ENCODE peak calls at places on chromosome 3, in eight cellular contexts. One of them, this sample, is unnamed.

GRCh38 chr3:127022849-127023248 is 39.9 kb downstream of the PLXNA1 start:
- DNase-seq in NCI-H1092: no peak
- DNase-seq in cardiac fibroblast: no peak
- DNase-seq in skeletal muscle cell: no peak
- DNase-seq in NCI-H2029: no peak
- DNase-seq in RPMI8226: no peak
- DNase-seq in activated CD8-positive, alpha-beta T cell treated with anti-CD3 and anti-CD28 coated beads, Interleukin-2, amount 10 ng/mL, durations not matched to agents 7 days and 5 days: no peak
- DNase-seq in activated CD4-positive, alpha-beta T cell treated with anti-CD3 and anti-CD28 coated beads, Interleukin-2, amount 50 U/mL, for 24 hours: no peak
- DNase-seq in this sample: no peak

GRCh38 chr3:168051579-168052183 is 44.0 kb downstream of the GOLIM4 start:
- DNase-seq in NCI-H1092: no peak
- DNase-seq in cardiac fibroblast: peak; percentile 54
- DNase-seq in skeletal muscle cell: peak; percentile 41
- DNase-seq in NCI-H2029: no peak
- DNase-seq in RPMI8226: no peak
- DNase-seq in activated CD8-positive, alpha-beta T cell treated with anti-CD3 and anti-CD28 coated beads, Interleukin-2, amount 10 ng/mL, durations not matched to agents 7 days and 5 days: no peak
- DNase-seq in activated CD4-positive, alpha-beta T cell treated with anti-CD3 and anti-CD28 coated beads, Interleukin-2, amount 50 U/mL, for 24 hours: no peak
- DNase-seq in this sample: peak; percentile 19

GRCh38 chr3:23800731-23801130 is 5.0 kb upstream of the UBE2E1 start:
- DNase-seq in NCI-H1092: no peak
- DNase-seq in cardiac fibroblast: peak; percentile 53
- DNase-seq in skeletal muscle cell: no peak
- DNase-seq in NCI-H2029: no peak
- DNase-seq in RPMI8226: peak; percentile 8
- DNase-seq in activated CD8-positive, alpha-beta T cell treated with anti-CD3 and anti-CD28 coated beads, Interleukin-2, amount 10 ng/mL, durations not matched to agents 7 days and 5 days: no peak
- DNase-seq in activated CD4-positive, alpha-beta T cell treated with anti-CD3 and anti-CD28 coated beads, Interleukin-2, amount 50 U/mL, for 24 hours: no peak
- DNase-seq in this sample: peak; percentile 26

GRCh38 chr3:191143224-191143623 is 55.8 kb upstream of the OSTN start:
- DNase-seq in NCI-H1092: no peak
- DNase-seq in cardiac fibroblast: peak; percentile 25
- DNase-seq in skeletal muscle cell: no peak
- DNase-seq in NCI-H2029: no peak
- DNase-seq in RPMI8226: no peak
- DNase-seq in activated CD8-positive, alpha-beta T cell treated with anti-CD3 and anti-CD28 coated beads, Interleukin-2, amount 10 ng/mL, durations not matched to agents 7 days and 5 days: no peak
- DNase-seq in activated CD4-positive, alpha-beta T cell treated with anti-CD3 and anti-CD28 coated beads, Interleukin-2, amount 50 U/mL, for 24 hours: no peak
- DNase-seq in this sample: no peak

GRCh38 chr3:71444028-71444860 is 139.3 kb downstream of the FOXP1 start:
- DNase-seq in NCI-H1092: no peak
- DNase-seq in cardiac fibroblast: peak; percentile 56
- DNase-seq in skeletal muscle cell: peak; percentile 31
- DNase-seq in NCI-H2029: no peak
- DNase-seq in RPMI8226: peak; percentile 55
- DNase-seq in activated CD8-positive, alpha-beta T cell treated with anti-CD3 and anti-CD28 coated beads, Interleukin-2, amount 10 ng/mL, durations not matched to agents 7 days and 5 days: peak; percentile 88
- DNase-seq in activated CD4-positive, alpha-beta T cell treated with anti-CD3 and anti-CD28 coated beads, Interleukin-2, amount 50 U/mL, for 24 hours: no peak
- DNase-seq in this sample: peak; percentile 65

GRCh38 chr3:29478671-29479070 is 197.8 kb downstream of the RBMS3 start:
- DNase-seq in NCI-H1092: no peak
- DNase-seq in cardiac fibroblast: no peak
- DNase-seq in skeletal muscle cell: no peak
- DNase-seq in NCI-H2029: no peak
- DNase-seq in RPMI8226: no peak
- DNase-seq in activated CD8-positive, alpha-beta T cell treated with anti-CD3 and anti-CD28 coated beads, Interleukin-2, amount 10 ng/mL, durations not matched to agents 7 days and 5 days: no peak
- DNase-seq in activated CD4-positive, alpha-beta T cell treated with anti-CD3 and anti-CD28 coated beads, Interleukin-2, amount 50 U/mL, for 24 hours: no peak
- DNase-seq in this sample: peak; percentile 24

GRCh38 chr3:49469037-49469875 is 811 bp upstream of the DAG1 start:
- DNase-seq in NCI-H1092: no peak
- DNase-seq in cardiac fibroblast: peak; percentile 85
- DNase-seq in skeletal muscle cell: no peak
- DNase-seq in NCI-H2029: peak; percentile 56
- DNase-seq in RPMI8226: no peak
- DNase-seq in activated CD8-positive, alpha-beta T cell treated with anti-CD3 and anti-CD28 coated beads, Interleukin-2, amount 10 ng/mL, durations not matched to agents 7 days and 5 days: no peak
- DNase-seq in activated CD4-positive, alpha-beta T cell treated with anti-CD3 and anti-CD28 coated beads, Interleukin-2, amount 50 U/mL, for 24 hours: no peak
- DNase-seq in this sample: peak; percentile 84

GRCh38 chr3:185766645-185767323 is 58.1 kb downstream of the IGF2BP2 start:
- DNase-seq in NCI-H1092: no peak
- DNase-seq in cardiac fibroblast: no peak
- DNase-seq in skeletal muscle cell: no peak
- DNase-seq in NCI-H2029: no peak
- DNase-seq in RPMI8226: no peak
- DNase-seq in activated CD8-positive, alpha-beta T cell treated with anti-CD3 and anti-CD28 coated beads, Interleukin-2, amount 10 ng/mL, durations not matched to agents 7 days and 5 days: no peak
- DNase-seq in activated CD4-positive, alpha-beta T cell treated with anti-CD3 and anti-CD28 coated beads, Interleukin-2, amount 50 U/mL, for 24 hours: no peak
- DNase-seq in this sample: no peak

GRCh38 chr3:42495393-42495792 is 7.0 kb upstream of the VIPR1 start:
- DNase-seq in NCI-H1092: no peak
- DNase-seq in cardiac fibroblast: no peak
- DNase-seq in skeletal muscle cell: no peak
- DNase-seq in NCI-H2029: no peak
- DNase-seq in RPMI8226: no peak
- DNase-seq in activated CD8-positive, alpha-beta T cell treated with anti-CD3 and anti-CD28 coated beads, Interleukin-2, amount 10 ng/mL, durations not matched to agents 7 days and 5 days: peak; percentile 10
- DNase-seq in activated CD4-positive, alpha-beta T cell treated with anti-CD3 and anti-CD28 coated beads, Interleukin-2, amount 50 U/mL, for 24 hours: no peak
- DNase-seq in this sample: no peak

GRCh38 chr3:184593923-184594303 is 32.3 kb downstream of the EPHB3 start:
- DNase-seq in NCI-H1092: no peak
- DNase-seq in cardiac fibroblast: no peak
- DNase-seq in skeletal muscle cell: no peak
- DNase-seq in NCI-H2029: no peak
- DNase-seq in RPMI8226: no peak
- DNase-seq in activated CD8-positive, alpha-beta T cell treated with anti-CD3 and anti-CD28 coated beads, Interleukin-2, amount 10 ng/mL, durations not matched to agents 7 days and 5 days: no peak
- DNase-seq in activated CD4-positive, alpha-beta T cell treated with anti-CD3 and anti-CD28 coated beads, Interleukin-2, amount 50 U/mL, for 24 hours: no peak
- DNase-seq in this sample: no peak

GRCh38 chr3:132084982-132085381 is 50.2 kb upstream of the CPNE4 start:
- DNase-seq in NCI-H1092: no peak
- DNase-seq in cardiac fibroblast: no peak
- DNase-seq in skeletal muscle cell: no peak
- DNase-seq in NCI-H2029: no peak
- DNase-seq in RPMI8226: no peak
- DNase-seq in activated CD8-positive, alpha-beta T cell treated with anti-CD3 and anti-CD28 coated beads, Interleukin-2, amount 10 ng/mL, durations not matched to agents 7 days and 5 days: no peak
- DNase-seq in activated CD4-positive, alpha-beta T cell treated with anti-CD3 and anti-CD28 coated beads, Interleukin-2, amount 50 U/mL, for 24 hours: no peak
- DNase-seq in this sample: no peak

GRCh38 chr3:111729087-111729846 is 129.8 kb upstream of the PHLDB2 start:
- DNase-seq in NCI-H1092: no peak
- DNase-seq in cardiac fibroblast: peak; percentile 75
- DNase-seq in skeletal muscle cell: peak; percentile 85
- DNase-seq in NCI-H2029: no peak
- DNase-seq in RPMI8226: no peak
- DNase-seq in activated CD8-positive, alpha-beta T cell treated with anti-CD3 and anti-CD28 coated beads, Interleukin-2, amount 10 ng/mL, durations not matched to agents 7 days and 5 days: no peak
- DNase-seq in activated CD4-positive, alpha-beta T cell treated with anti-CD3 and anti-CD28 coated beads, Interleukin-2, amount 50 U/mL, for 24 hours: no peak
- DNase-seq in this sample: peak; percentile 65

GRCh38 chr3:116302087-116302747 is 143.1 kb downstream of the LSAMP start:
- DNase-seq in NCI-H1092: no peak
- DNase-seq in cardiac fibroblast: peak; percentile 25
- DNase-seq in skeletal muscle cell: peak; percentile 9
- DNase-seq in NCI-H2029: no peak
- DNase-seq in RPMI8226: no peak
- DNase-seq in activated CD8-positive, alpha-beta T cell treated with anti-CD3 and anti-CD28 coated beads, Interleukin-2, amount 10 ng/mL, durations not matched to agents 7 days and 5 days: no peak
- DNase-seq in activated CD4-positive, alpha-beta T cell treated with anti-CD3 and anti-CD28 coated beads, Interleukin-2, amount 50 U/mL, for 24 hours: no peak
- DNase-seq in this sample: peak; percentile 10

GRCh38 chr3:16888785-16889607 is 4.2 kb downstream of the PLCL2 start:
- DNase-seq in NCI-H1092: no peak
- DNase-seq in cardiac fibroblast: no peak
- DNase-seq in skeletal muscle cell: no peak
- DNase-seq in NCI-H2029: no peak
- DNase-seq in RPMI8226: peak; percentile 72
- DNase-seq in activated CD8-positive, alpha-beta T cell treated with anti-CD3 and anti-CD28 coated beads, Interleukin-2, amount 10 ng/mL, durations not matched to agents 7 days and 5 days: peak; percentile 54
- DNase-seq in activated CD4-positive, alpha-beta T cell treated with anti-CD3 and anti-CD28 coated beads, Interleukin-2, amount 50 U/mL, for 24 hours: no peak
- DNase-seq in this sample: no peak

GRCh38 chr3:54087581-54088410 is 34.6 kb upstream of the CACNA2D3 start:
- DNase-seq in NCI-H1092: no peak
- DNase-seq in cardiac fibroblast: peak; percentile 31
- DNase-seq in skeletal muscle cell: no peak
- DNase-seq in NCI-H2029: no peak
- DNase-seq in RPMI8226: no peak
- DNase-seq in activated CD8-positive, alpha-beta T cell treated with anti-CD3 and anti-CD28 coated beads, Interleukin-2, amount 10 ng/mL, durations not matched to agents 7 days and 5 days: no peak
- DNase-seq in activated CD4-positive, alpha-beta T cell treated with anti-CD3 and anti-CD28 coated beads, Interleukin-2, amount 50 U/mL, for 24 hours: no peak
- DNase-seq in this sample: no peak

GRCh38 chr3:14266361-14266760 is 87.7 kb downstream of the LSM3 start:
- DNase-seq in NCI-H1092: no peak
- DNase-seq in cardiac fibroblast: peak; percentile 87
- DNase-seq in skeletal muscle cell: peak; percentile 86
- DNase-seq in NCI-H2029: no peak
- DNase-seq in RPMI8226: no peak
- DNase-seq in activated CD8-positive, alpha-beta T cell treated with anti-CD3 and anti-CD28 coated beads, Interleukin-2, amount 10 ng/mL, durations not matched to agents 7 days and 5 days: no peak
- DNase-seq in activated CD4-positive, alpha-beta T cell treated with anti-CD3 and anti-CD28 coated beads, Interleukin-2, amount 50 U/mL, for 24 hours: no peak
- DNase-seq in this sample: peak; percentile 88

GRCh38 chr3:11085078-11085840 is 69.0 kb upstream of the HRH1 start:
- DNase-seq in NCI-H1092: no peak
- DNase-seq in cardiac fibroblast: peak; percentile 26
- DNase-seq in skeletal muscle cell: no peak
- DNase-seq in NCI-H2029: no peak
- DNase-seq in RPMI8226: no peak
- DNase-seq in activated CD8-positive, alpha-beta T cell treated with anti-CD3 and anti-CD28 coated beads, Interleukin-2, amount 10 ng/mL, durations not matched to agents 7 days and 5 days: no peak
- DNase-seq in activated CD4-positive, alpha-beta T cell treated with anti-CD3 and anti-CD28 coated beads, Interleukin-2, amount 50 U/mL, for 24 hours: no peak
- DNase-seq in this sample: peak; percentile 54

GRCh38 chr3:151814588-151814987 is 672 bp downstream of the AADAC start:
- DNase-seq in NCI-H1092: no peak
- DNase-seq in cardiac fibroblast: no peak
- DNase-seq in skeletal muscle cell: no peak
- DNase-seq in NCI-H2029: no peak
- DNase-seq in RPMI8226: no peak
- DNase-seq in activated CD8-positive, alpha-beta T cell treated with anti-CD3 and anti-CD28 coated beads, Interleukin-2, amount 10 ng/mL, durations not matched to agents 7 days and 5 days: no peak
- DNase-seq in activated CD4-positive, alpha-beta T cell treated with anti-CD3 and anti-CD28 coated beads, Interleukin-2, amount 50 U/mL, for 24 hours: no peak
- DNase-seq in this sample: no peak

GRCh38 chr3:31079691-31080090 is 185.2 kb upstream of the GADL1 start:
- DNase-seq in NCI-H1092: no peak
- DNase-seq in cardiac fibroblast: no peak
- DNase-seq in skeletal muscle cell: no peak
- DNase-seq in NCI-H2029: no peak
- DNase-seq in RPMI8226: no peak
- DNase-seq in activated CD8-positive, alpha-beta T cell treated with anti-CD3 and anti-CD28 coated beads, Interleukin-2, amount 10 ng/mL, durations not matched to agents 7 days and 5 days: no peak
- DNase-seq in activated CD4-positive, alpha-beta T cell treated with anti-CD3 and anti-CD28 coated beads, Interleukin-2, amount 50 U/mL, for 24 hours: no peak
- DNase-seq in this sample: no peak

GRCh38 chr3:129121792-129122696 is at the start of gene RAB43:
- DNase-seq in NCI-H1092: peak; percentile 51
- DNase-seq in cardiac fibroblast: peak; percentile 93
- DNase-seq in skeletal muscle cell: peak; percentile 25
- DNase-seq in NCI-H2029: peak; percentile 71
- DNase-seq in RPMI8226: peak; percentile 80
- DNase-seq in activated CD8-positive, alpha-beta T cell treated with anti-CD3 and anti-CD28 coated beads, Interleukin-2, amount 10 ng/mL, durations not matched to agents 7 days and 5 days: peak; percentile 93
- DNase-seq in activated CD4-positive, alpha-beta T cell treated with anti-CD3 and anti-CD28 coated beads, Interleukin-2, amount 50 U/mL, for 24 hours: peak; percentile 63
- DNase-seq in this sample: peak; percentile 97

GRCh38 chr3:56042326-56042951 is 425.8 kb downstream of the ERC2 start:
- DNase-seq in NCI-H1092: no peak
- DNase-seq in cardiac fibroblast: peak; percentile 48
- DNase-seq in skeletal muscle cell: no peak
- DNase-seq in NCI-H2029: no peak
- DNase-seq in RPMI8226: no peak
- DNase-seq in activated CD8-positive, alpha-beta T cell treated with anti-CD3 and anti-CD28 coated beads, Interleukin-2, amount 10 ng/mL, durations not matched to agents 7 days and 5 days: no peak
- DNase-seq in activated CD4-positive, alpha-beta T cell treated with anti-CD3 and anti-CD28 coated beads, Interleukin-2, amount 50 U/mL, for 24 hours: no peak
- DNase-seq in this sample: peak; percentile 62

GRCh38 chr3:8239718-8240698 is 261.6 kb upstream of the LMCD1 start:
- DNase-seq in NCI-H1092: no peak
- DNase-seq in cardiac fibroblast: peak; percentile 74
- DNase-seq in skeletal muscle cell: peak; percentile 7
- DNase-seq in NCI-H2029: peak; percentile 47
- DNase-seq in RPMI8226: peak; percentile 47
- DNase-seq in activated CD8-positive, alpha-beta T cell treated with anti-CD3 and anti-CD28 coated beads, Interleukin-2, amount 10 ng/mL, durations not matched to agents 7 days and 5 days: peak; percentile 46
- DNase-seq in activated CD4-positive, alpha-beta T cell treated with anti-CD3 and anti-CD28 coated beads, Interleukin-2, amount 50 U/mL, for 24 hours: no peak
- DNase-seq in this sample: peak; percentile 66

GRCh38 chr3:170414202-170414663 is 4.4 kb upstream of the CLDN11 start:
- DNase-seq in NCI-H1092: peak; percentile 20
- DNase-seq in cardiac fibroblast: peak; percentile 91
- DNase-seq in skeletal muscle cell: peak; percentile 70
- DNase-seq in NCI-H2029: peak; percentile 49
- DNase-seq in RPMI8226: peak; percentile 78
- DNase-seq in activated CD8-positive, alpha-beta T cell treated with anti-CD3 and anti-CD28 coated beads, Interleukin-2, amount 10 ng/mL, durations not matched to agents 7 days and 5 days: peak; percentile 53
- DNase-seq in activated CD4-positive, alpha-beta T cell treated with anti-CD3 and anti-CD28 coated beads, Interleukin-2, amount 50 U/mL, for 24 hours: no peak
- DNase-seq in this sample: peak; percentile 77

GRCh38 chr3:71528816-71529215 is 54.7 kb downstream of the FOXP1 start:
- DNase-seq in NCI-H1092: no peak
- DNase-seq in cardiac fibroblast: no peak
- DNase-seq in skeletal muscle cell: no peak
- DNase-seq in NCI-H2029: no peak
- DNase-seq in RPMI8226: no peak
- DNase-seq in activated CD8-positive, alpha-beta T cell treated with anti-CD3 and anti-CD28 coated beads, Interleukin-2, amount 10 ng/mL, durations not matched to agents 7 days and 5 days: no peak
- DNase-seq in activated CD4-positive, alpha-beta T cell treated with anti-CD3 and anti-CD28 coated beads, Interleukin-2, amount 50 U/mL, for 24 hours: no peak
- DNase-seq in this sample: no peak

GRCh38 chr3:126155280-126155640 is 25.1 kb downstream of the ALDH1L1 start:
- DNase-seq in NCI-H1092: no peak
- DNase-seq in cardiac fibroblast: no peak
- DNase-seq in skeletal muscle cell: no peak
- DNase-seq in NCI-H2029: no peak
- DNase-seq in RPMI8226: no peak
- DNase-seq in activated CD8-positive, alpha-beta T cell treated with anti-CD3 and anti-CD28 coated beads, Interleukin-2, amount 10 ng/mL, durations not matched to agents 7 days and 5 days: no peak
- DNase-seq in activated CD4-positive, alpha-beta T cell treated with anti-CD3 and anti-CD28 coated beads, Interleukin-2, amount 50 U/mL, for 24 hours: no peak
- DNase-seq in this sample: no peak

GRCh38 chr3:95752199-95752598 is 1062.2 kb upstream of the EPHA6 start:
- DNase-seq in NCI-H1092: no peak
- DNase-seq in cardiac fibroblast: no peak
- DNase-seq in skeletal muscle cell: no peak
- DNase-seq in NCI-H2029: no peak
- DNase-seq in RPMI8226: no peak
- DNase-seq in activated CD8-positive, alpha-beta T cell treated with anti-CD3 and anti-CD28 coated beads, Interleukin-2, amount 10 ng/mL, durations not matched to agents 7 days and 5 days: no peak
- DNase-seq in activated CD4-positive, alpha-beta T cell treated with anti-CD3 and anti-CD28 coated beads, Interleukin-2, amount 50 U/mL, for 24 hours: no peak
- DNase-seq in this sample: no peak

GRCh38 chr3:16151109-16151508 is 23.4 kb upstream of the GALNT15 start:
- DNase-seq in NCI-H1092: no peak
- DNase-seq in cardiac fibroblast: peak; percentile 94
- DNase-seq in skeletal muscle cell: peak; percentile 64
- DNase-seq in NCI-H2029: no peak
- DNase-seq in RPMI8226: peak; percentile 93
- DNase-seq in activated CD8-positive, alpha-beta T cell treated with anti-CD3 and anti-CD28 coated beads, Interleukin-2, amount 10 ng/mL, durations not matched to agents 7 days and 5 days: no peak
- DNase-seq in activated CD4-positive, alpha-beta T cell treated with anti-CD3 and anti-CD28 coated beads, Interleukin-2, amount 50 U/mL, for 24 hours: no peak
- DNase-seq in this sample: peak; percentile 86

GRCh38 chr3:159787191-159787590 is 201.4 kb upstream of the IL12A start:
- DNase-seq in NCI-H1092: no peak
- DNase-seq in cardiac fibroblast: peak; percentile 86
- DNase-seq in skeletal muscle cell: peak; percentile 71
- DNase-seq in NCI-H2029: peak; percentile 11
- DNase-seq in RPMI8226: no peak
- DNase-seq in activated CD8-positive, alpha-beta T cell treated with anti-CD3 and anti-CD28 coated beads, Interleukin-2, amount 10 ng/mL, durations not matched to agents 7 days and 5 days: no peak
- DNase-seq in activated CD4-positive, alpha-beta T cell treated with anti-CD3 and anti-CD28 coated beads, Interleukin-2, amount 50 U/mL, for 24 hours: no peak
- DNase-seq in this sample: peak; percentile 48

GRCh38 chr3:184822081-184822480 is 10.1 kb downstream of the VPS8 start:
- DNase-seq in NCI-H1092: no peak
- DNase-seq in cardiac fibroblast: no peak
- DNase-seq in skeletal muscle cell: no peak
- DNase-seq in NCI-H2029: no peak
- DNase-seq in RPMI8226: no peak
- DNase-seq in activated CD8-positive, alpha-beta T cell treated with anti-CD3 and anti-CD28 coated beads, Interleukin-2, amount 10 ng/mL, durations not matched to agents 7 days and 5 days: no peak
- DNase-seq in activated CD4-positive, alpha-beta T cell treated with anti-CD3 and anti-CD28 coated beads, Interleukin-2, amount 50 U/mL, for 24 hours: no peak
- DNase-seq in this sample: no peak

GRCh38 chr3:4976109-4976508 is 3.1 kb upstream of the BHLHE40 start:
- DNase-seq in NCI-H1092: no peak
- DNase-seq in cardiac fibroblast: peak; percentile 65
- DNase-seq in skeletal muscle cell: no peak
- DNase-seq in NCI-H2029: peak; percentile 53
- DNase-seq in RPMI8226: peak; percentile 27
- DNase-seq in activated CD8-positive, alpha-beta T cell treated with anti-CD3 and anti-CD28 coated beads, Interleukin-2, amount 10 ng/mL, durations not matched to agents 7 days and 5 days: peak; percentile 70
- DNase-seq in activated CD4-positive, alpha-beta T cell treated with anti-CD3 and anti-CD28 coated beads, Interleukin-2, amount 50 U/mL, for 24 hours: no peak
- DNase-seq in this sample: no peak

GRCh38 chr3:62220616-62221015 is 152.7 kb downstream of the FEZF2 start:
- DNase-seq in NCI-H1092: no peak
- DNase-seq in cardiac fibroblast: no peak
- DNase-seq in skeletal muscle cell: no peak
- DNase-seq in NCI-H2029: no peak
- DNase-seq in RPMI8226: no peak
- DNase-seq in activated CD8-positive, alpha-beta T cell treated with anti-CD3 and anti-CD28 coated beads, Interleukin-2, amount 10 ng/mL, durations not matched to agents 7 days and 5 days: no peak
- DNase-seq in activated CD4-positive, alpha-beta T cell treated with anti-CD3 and anti-CD28 coated beads, Interleukin-2, amount 50 U/mL, for 24 hours: no peak
- DNase-seq in this sample: no peak

GRCh38 chr3:36444909-36445308 is 64.6 kb downstream of the STAC start:
- DNase-seq in NCI-H1092: no peak
- DNase-seq in cardiac fibroblast: no peak
- DNase-seq in skeletal muscle cell: peak; percentile 41
- DNase-seq in NCI-H2029: no peak
- DNase-seq in RPMI8226: no peak
- DNase-seq in activated CD8-positive, alpha-beta T cell treated with anti-CD3 and anti-CD28 coated beads, Interleukin-2, amount 10 ng/mL, durations not matched to agents 7 days and 5 days: no peak
- DNase-seq in activated CD4-positive, alpha-beta T cell treated with anti-CD3 and anti-CD28 coated beads, Interleukin-2, amount 50 U/mL, for 24 hours: no peak
- DNase-seq in this sample: peak; percentile 42

GRCh38 chr3:126540342-126540849 is 16.4 kb downstream of the CHST13 start:
- DNase-seq in NCI-H1092: no peak
- DNase-seq in cardiac fibroblast: peak; percentile 87
- DNase-seq in skeletal muscle cell: peak; percentile 80
- DNase-seq in NCI-H2029: no peak
- DNase-seq in RPMI8226: peak; percentile 85
- DNase-seq in activated CD8-positive, alpha-beta T cell treated with anti-CD3 and anti-CD28 coated beads, Interleukin-2, amount 10 ng/mL, durations not matched to agents 7 days and 5 days: no peak
- DNase-seq in activated CD4-positive, alpha-beta T cell treated with anti-CD3 and anti-CD28 coated beads, Interleukin-2, amount 50 U/mL, for 24 hours: no peak
- DNase-seq in this sample: peak; percentile 94

GRCh38 chr3:89925976-89926375 is 818.6 kb downstream of the EPHA3 start:
- DNase-seq in NCI-H1092: no peak
- DNase-seq in cardiac fibroblast: no peak
- DNase-seq in skeletal muscle cell: no peak
- DNase-seq in NCI-H2029: no peak
- DNase-seq in RPMI8226: no peak
- DNase-seq in activated CD8-positive, alpha-beta T cell treated with anti-CD3 and anti-CD28 coated beads, Interleukin-2, amount 10 ng/mL, durations not matched to agents 7 days and 5 days: no peak
- DNase-seq in activated CD4-positive, alpha-beta T cell treated with anti-CD3 and anti-CD28 coated beads, Interleukin-2, amount 50 U/mL, for 24 hours: no peak
- DNase-seq in this sample: no peak